ENCODE peak calls at places on chromosomes 6 and 20, in seven cellular contexts. One of them, this sample, is unnamed.

GRCh38 chr6:3813150-3813780 is 35.9 kb upstream of the FAM50B start:
- DNase-seq in CD4-positive, alpha-beta T cell: no peak
- DNase-seq in Daoy: peak
- DNase-seq in iris pigment epithelial cell: peak
- DNase-seq in HEK293T: peak
- DNase-seq in EL: peak
- DNase-seq in ELR: peak
- DNase-seq in this sample: no peak

GRCh38 chr20:1688886-1689538 is 31.4 kb upstream of the SIRPG start:
- DNase-seq in ELR: no peak
- DNase-seq in HEK293T: no peak
- DNase-seq in EL: no peak
- DNase-seq in iris pigment epithelial cell: no peak
- DNase-seq in CD4-positive, alpha-beta T cell: no peak
- DNase-seq in Daoy: no peak
- DNase-seq in this sample: no peak

GRCh38 chr6:34475167-34476047 is 9.5 kb downstream of the PACSIN1 start:
- DNase-seq in EL: peak
- DNase-seq in HEK293T: no peak
- DNase-seq in iris pigment epithelial cell: peak
- DNase-seq in Daoy: no peak
- DNase-seq in ELR: peak
- DNase-seq in CD4-positive, alpha-beta T cell: no peak
- DNase-seq in this sample: no peak

GRCh38 chr20:24149881-24150307 is 161.3 kb upstream of the GGTLC1 start:
- DNase-seq in iris pigment epithelial cell: no peak
- DNase-seq in Daoy: no peak
- DNase-seq in CD4-positive, alpha-beta T cell: no peak
- DNase-seq in EL: no peak
- DNase-seq in HEK293T: peak
- DNase-seq in ELR: peak
- DNase-seq in this sample: no peak

GRCh38 chr6:2990179-2990931 is 9.3 kb upstream of the NQO2 start:
- DNase-seq in CD4-positive, alpha-beta T cell: no peak
- DNase-seq in iris pigment epithelial cell: peak
- DNase-seq in Daoy: peak
- DNase-seq in EL: peak
- DNase-seq in ELR: peak
- DNase-seq in HEK293T: no peak
- DNase-seq in this sample: no peak

GRCh38 chr6:150346346-150346745 is 22.5 kb upstream of the IYD start:
- DNase-seq in Daoy: peak
- DNase-seq in ELR: no peak
- DNase-seq in HEK293T: no peak
- DNase-seq in iris pigment epithelial cell: no peak
- DNase-seq in EL: no peak
- DNase-seq in CD4-positive, alpha-beta T cell: no peak
- DNase-seq in this sample: no peak

GRCh38 chr20:1841554-1842140 is 53.6 kb upstream of the SIRPA start:
- DNase-seq in ELR: no peak
- DNase-seq in CD4-positive, alpha-beta T cell: no peak
- DNase-seq in iris pigment epithelial cell: no peak
- DNase-seq in Daoy: peak
- DNase-seq in EL: peak
- DNase-seq in HEK293T: no peak
- DNase-seq in this sample: no peak

GRCh38 chr6:20400476-20401402 is 940 bp upstream of the E2F3 start:
- DNase-seq in HEK293T: peak
- DNase-seq in EL: peak
- DNase-seq in Daoy: peak
- DNase-seq in CD4-positive, alpha-beta T cell: peak
- DNase-seq in iris pigment epithelial cell: no peak
- DNase-seq in ELR: peak
- DNase-seq in this sample: peak

GRCh38 chr6:161943561-161943960 is 669.7 kb upstream of the AGPAT4 start:
- DNase-seq in CD4-positive, alpha-beta T cell: no peak
- DNase-seq in iris pigment epithelial cell: no peak
- DNase-seq in HEK293T: no peak
- DNase-seq in Daoy: no peak
- DNase-seq in ELR: no peak
- DNase-seq in EL: no peak
- DNase-seq in this sample: no peak

GRCh38 chr20:36975085-36975829 is 23.7 kb upstream of the SAMHD1 start:
- DNase-seq in ELR: no peak
- DNase-seq in HEK293T: no peak
- DNase-seq in iris pigment epithelial cell: no peak
- DNase-seq in CD4-positive, alpha-beta T cell: peak
- DNase-seq in EL: no peak
- DNase-seq in Daoy: no peak
- DNase-seq in this sample: peak

GRCh38 chr20:24492698-24493097 is 23.3 kb downstream of the SYNDIG1 start:
- DNase-seq in ELR: no peak
- DNase-seq in HEK293T: no peak
- DNase-seq in iris pigment epithelial cell: no peak
- DNase-seq in EL: no peak
- DNase-seq in CD4-positive, alpha-beta T cell: no peak
- DNase-seq in Daoy: no peak
- DNase-seq in this sample: no peak

GRCh38 chr6:117326396-117326795 is 61.0 kb downstream of the VGLL2 start:
- DNase-seq in ELR: no peak
- DNase-seq in HEK293T: no peak
- DNase-seq in iris pigment epithelial cell: no peak
- DNase-seq in EL: no peak
- DNase-seq in CD4-positive, alpha-beta T cell: no peak
- DNase-seq in Daoy: peak
- DNase-seq in this sample: no peak

GRCh38 chr6:7750183-7750582 is 24.3 kb downstream of the BMP6 start:
- DNase-seq in ELR: no peak
- DNase-seq in HEK293T: no peak
- DNase-seq in iris pigment epithelial cell: no peak
- DNase-seq in CD4-positive, alpha-beta T cell: no peak
- DNase-seq in EL: no peak
- DNase-seq in Daoy: no peak
- DNase-seq in this sample: no peak

GRCh38 chr6:46072866-46073265 is 56.9 kb upstream of the ENPP4 start:
- DNase-seq in HEK293T: no peak
- DNase-seq in EL: no peak
- DNase-seq in Daoy: no peak
- DNase-seq in CD4-positive, alpha-beta T cell: no peak
- DNase-seq in iris pigment epithelial cell: no peak
- DNase-seq in ELR: no peak
- DNase-seq in this sample: no peak

GRCh38 chr6:104252276-104252675 is 607.4 kb downstream of the HACE1 start:
- DNase-seq in iris pigment epithelial cell: peak
- DNase-seq in Daoy: no peak
- DNase-seq in HEK293T: no peak
- DNase-seq in ELR: peak
- DNase-seq in EL: no peak
- DNase-seq in CD4-positive, alpha-beta T cell: no peak
- DNase-seq in this sample: no peak

GRCh38 chr6:111551521-111552231 is 54.0 kb downstream of the TRAF3IP2 start:
- DNase-seq in ELR: no peak
- DNase-seq in Daoy: peak
- DNase-seq in iris pigment epithelial cell: peak
- DNase-seq in HEK293T: no peak
- DNase-seq in CD4-positive, alpha-beta T cell: no peak
- DNase-seq in EL: peak
- DNase-seq in this sample: no peak

GRCh38 chr6:62102387-62102786 is 183.6 kb downstream of the KHDRBS2 start:
- DNase-seq in Daoy: no peak
- DNase-seq in ELR: no peak
- DNase-seq in EL: no peak
- DNase-seq in iris pigment epithelial cell: no peak
- DNase-seq in CD4-positive, alpha-beta T cell: no peak
- DNase-seq in HEK293T: no peak
- DNase-seq in this sample: no peak

GRCh38 chr6:131792091-131792496 is 15.7 kb upstream of the ENPP1 start:
- DNase-seq in ELR: peak
- DNase-seq in Daoy: peak
- DNase-seq in iris pigment epithelial cell: peak
- DNase-seq in EL: peak
- DNase-seq in CD4-positive, alpha-beta T cell: no peak
- DNase-seq in HEK293T: no peak
- DNase-seq in this sample: no peak

GRCh38 chr6:166778046-166778445 is 151.0 kb upstream of the RPS6KA2 start:
- DNase-seq in ELR: no peak
- DNase-seq in HEK293T: no peak
- DNase-seq in iris pigment epithelial cell: no peak
- DNase-seq in Daoy: no peak
- DNase-seq in CD4-positive, alpha-beta T cell: no peak
- DNase-seq in EL: no peak
- DNase-seq in this sample: no peak

This sample was measured in CD8-positive, alpha-beta memory T cell.